ENCODE peak calls at places on chromosomes 6 and 20, in four cellular contexts. One of them, this sample, is unnamed.

GRCh38 chr20:19813839-19814238 is 55.8 kb downstream of the RIN2 start:
- DNase-seq in HepG2: no peak
- DNase-seq in H1: no peak
- DNase-seq in K562: no peak
- DNase-seq in this sample: no peak

GRCh38 chr6:9620263-9620662 is 794.6 kb downstream of the TFAP2A start:
- DNase-seq in HepG2: no peak
- DNase-seq in H1: no peak
- DNase-seq in K562: no peak
- DNase-seq in this sample: no peak

GRCh38 chr20:51104960-51105460 is 82.1 kb upstream of the KCNG1 start:
- DNase-seq in HepG2: no peak
- DNase-seq in H1: no peak
- DNase-seq in K562: no peak
- DNase-seq in this sample: no peak

GRCh38 chr20:16666272-16666671 is 63.6 kb upstream of the SNRPB2 start:
- DNase-seq in HepG2: no peak
- DNase-seq in H1: no peak
- DNase-seq in K562: no peak
- DNase-seq in this sample: no peak

GRCh38 chr6:3309391-3310050 is 50.8 kb downstream of the PSMG4 start:
- DNase-seq in HepG2: no peak
- DNase-seq in H1: no peak
- DNase-seq in K562: no peak
- DNase-seq in this sample: no peak

GRCh38 chr6:117555882-117556498 is 46.3 kb downstream of the GOPC start:
- DNase-seq in HepG2: peak
- DNase-seq in H1: peak
- DNase-seq in K562: no peak
- DNase-seq in this sample: no peak

GRCh38 chr6:16157909-16158308 is 29.0 kb downstream of the MYLIP start:
- DNase-seq in HepG2: no peak
- DNase-seq in H1: no peak
- DNase-seq in K562: peak
- DNase-seq in this sample: no peak

GRCh38 chr6:110590821-110591351 is 114.5 kb upstream of the SLC22A16 start:
- DNase-seq in HepG2: no peak
- DNase-seq in H1: no peak
- DNase-seq in K562: no peak
- DNase-seq in this sample: no peak

GRCh38 chr20:47223896-47224295 is 132.6 kb downstream of the ZMYND8 start:
- DNase-seq in HepG2: no peak
- DNase-seq in H1: no peak
- DNase-seq in K562: no peak
- DNase-seq in this sample: no peak

GRCh38 chr6:118813795-118814194 is 80.2 kb upstream of the ASF1A start:
- DNase-seq in HepG2: no peak
- DNase-seq in H1: no peak
- DNase-seq in K562: no peak
- DNase-seq in this sample: no peak

GRCh38 chr20:22243063-22243462 is 341.3 kb downstream of the FOXA2 start:
- DNase-seq in HepG2: no peak
- DNase-seq in H1: no peak
- DNase-seq in K562: no peak
- DNase-seq in this sample: no peak

GRCh38 chr20:22245139-22245538 is 339.2 kb downstream of the FOXA2 start:
- DNase-seq in HepG2: peak
- DNase-seq in H1: no peak
- DNase-seq in K562: no peak
- DNase-seq in this sample: no peak

GRCh38 chr20:22248052-22248667 is 336.2 kb downstream of the FOXA2 start:
- DNase-seq in HepG2: peak
- DNase-seq in H1: peak
- DNase-seq in K562: peak
- DNase-seq in this sample: peak
- TF ChIP-seq PHF8 in HepG2: no peak
- TF ChIP-seq PHF8 in H1: no peak
- TF ChIP-seq PHF8 in K562: no peak
- TF ChIP-seq PHF8 in this sample: no peak

DNA sequence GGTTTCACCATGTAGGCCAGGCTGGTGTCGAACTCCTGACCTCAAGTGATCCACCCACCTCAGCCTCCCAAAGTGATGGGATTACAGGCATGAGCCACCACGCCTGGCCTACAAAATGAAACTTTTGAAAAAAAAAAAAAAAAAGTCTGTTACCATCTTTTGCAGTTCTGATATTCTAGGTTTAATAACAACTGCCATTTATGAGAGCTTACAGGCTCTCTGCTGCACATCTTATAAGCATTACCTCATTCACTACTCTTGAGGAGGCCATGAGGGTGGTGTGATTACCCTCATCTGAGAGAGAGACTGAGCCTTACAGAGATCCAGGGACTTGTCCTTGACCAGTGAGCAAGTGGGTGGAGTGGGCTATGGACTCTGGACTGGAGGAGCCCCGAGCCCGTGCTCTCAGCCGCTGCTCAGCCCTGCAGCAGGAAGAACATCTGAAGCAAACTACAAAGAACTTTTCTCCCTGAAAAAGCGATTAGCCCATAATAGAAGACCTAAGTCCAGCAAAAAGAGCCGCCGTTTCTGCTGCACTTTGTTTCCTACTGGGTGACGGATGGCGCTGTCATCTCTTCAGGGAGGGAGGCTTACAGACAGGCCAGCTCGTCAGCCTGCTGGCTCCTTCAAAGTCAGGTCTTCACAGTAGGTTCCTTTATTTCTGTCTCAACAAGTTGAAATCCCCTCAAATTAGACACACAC is 119.8 kb upstream of the AKAP12 start:
- DNase-seq in HepG2: peak
- DNase-seq in H1: no peak
- DNase-seq in K562: no peak
- DNase-seq in this sample: no peak
- TF ChIP-seq PHF8 in HepG2: peak
- TF ChIP-seq PHF8 in H1: no peak
- TF ChIP-seq PHF8 in K562: no peak
- TF ChIP-seq PHF8 in this sample: no peak

DNA sequence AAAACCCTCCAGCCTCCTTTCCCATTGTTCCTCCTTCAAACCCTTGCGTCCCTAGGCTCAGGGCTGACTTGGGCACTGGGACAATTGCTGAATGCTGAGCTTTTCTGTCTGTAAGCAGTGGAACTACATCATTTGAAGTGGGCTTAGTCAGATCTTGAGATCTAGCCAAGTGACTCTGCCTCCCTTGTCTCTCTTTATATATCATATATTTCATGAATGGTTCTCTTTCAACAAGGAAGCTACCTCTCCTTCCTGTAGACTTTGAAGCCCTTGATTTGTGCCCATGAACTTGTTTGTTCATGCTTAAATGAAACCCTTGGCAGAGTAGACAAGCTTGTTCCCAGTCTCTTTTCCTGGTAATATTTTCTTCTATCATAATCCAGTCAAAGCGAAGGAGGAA is 60.0 kb upstream of the KIF13A start:
- DNase-seq in HepG2: no peak
- DNase-seq in H1: no peak
- DNase-seq in K562: no peak
- DNase-seq in this sample: no peak
- TF ChIP-seq PHF8 in HepG2: no peak
- TF ChIP-seq PHF8 in H1: no peak
- TF ChIP-seq PHF8 in K562: no peak
- TF ChIP-seq PHF8 in this sample: no peak

GRCh38 chr6:20575125-20575524 is 40.9 kb downstream of the CDKAL1 start:
- DNase-seq in HepG2: peak
- DNase-seq in H1: no peak
- DNase-seq in K562: peak
- DNase-seq in this sample: no peak
- TF ChIP-seq PHF8 in HepG2: no peak
- TF ChIP-seq PHF8 in H1: no peak
- TF ChIP-seq PHF8 in K562: no peak
- TF ChIP-seq PHF8 in this sample: no peak

GRCh38 chr20:11978496-11978895 is 60.8 kb downstream of the BTBD3 start:
- DNase-seq in HepG2: no peak
- DNase-seq in H1: no peak
- DNase-seq in K562: no peak
- DNase-seq in this sample: no peak

GRCh38 chr20:11980263-11980662 is 62.6 kb downstream of the BTBD3 start:
- DNase-seq in HepG2: no peak
- DNase-seq in H1: no peak
- DNase-seq in K562: no peak
- DNase-seq in this sample: no peak

GRCh38 chr20:11972478-11972877 is 54.8 kb downstream of the BTBD3 start:
- DNase-seq in HepG2: no peak
- DNase-seq in H1: no peak
- DNase-seq in K562: no peak
- DNase-seq in this sample: no peak

GRCh38 chr20:11979306-11980128 is 61.8 kb downstream of the BTBD3 start:
- DNase-seq in HepG2: no peak
- DNase-seq in H1: no peak
- DNase-seq in K562: no peak
- DNase-seq in this sample: no peak

DNA sequence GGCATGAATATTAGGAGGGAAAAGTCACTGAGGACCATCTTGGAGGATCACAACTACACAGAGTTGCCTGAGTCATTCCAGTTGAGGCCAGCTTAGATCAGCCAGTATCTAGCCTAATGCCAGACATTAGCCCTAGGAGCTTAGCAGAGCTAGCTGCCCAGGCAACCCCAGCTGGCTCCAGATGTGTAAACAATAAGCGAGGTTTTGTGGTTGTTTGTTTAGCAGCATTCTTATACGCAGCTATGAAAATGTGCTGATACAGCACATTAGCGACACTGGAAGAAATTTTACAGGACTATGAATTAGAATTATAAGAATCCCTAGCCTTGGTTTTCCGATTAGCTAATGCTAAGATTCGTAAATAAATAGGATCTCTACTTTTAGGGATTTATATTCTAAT is 59.3 kb downstream of the BTBD3 start:
- DNase-seq in HepG2: no peak
- DNase-seq in H1: no peak
- DNase-seq in K562: no peak
- DNase-seq in this sample: no peak
- TF ChIP-seq PHF8 in HepG2: no peak
- TF ChIP-seq PHF8 in H1: no peak
- TF ChIP-seq PHF8 in K562: no peak
- TF ChIP-seq PHF8 in this sample: no peak

GRCh38 chr6:71766796-71767195 is 119.6 kb upstream of the RIMS1 start:
- DNase-seq in HepG2: no peak
- DNase-seq in H1: no peak
- DNase-seq in K562: no peak
- DNase-seq in this sample: no peak
- TF ChIP-seq PHF8 in HepG2: no peak
- TF ChIP-seq PHF8 in H1: no peak
- TF ChIP-seq PHF8 in K562: no peak
- TF ChIP-seq PHF8 in this sample: no peak

GRCh38 chr6:20492099-20492498 is 42.2 kb upstream of the CDKAL1 start:
- DNase-seq in HepG2: no peak
- DNase-seq in H1: no peak
- DNase-seq in K562: no peak
- DNase-seq in this sample: no peak

GRCh38 chr6:20497200-20497820 is 36.9 kb upstream of the CDKAL1 start:
- DNase-seq in HepG2: no peak
- DNase-seq in H1: no peak
- DNase-seq in K562: no peak
- DNase-seq in this sample: no peak
- TF ChIP-seq PHF8 in HepG2: no peak
- TF ChIP-seq PHF8 in H1: no peak
- TF ChIP-seq PHF8 in K562: no peak
- TF ChIP-seq PHF8 in this sample: no peak

GRCh38 chr6:67501738-67502137 is 1133.3 kb upstream of the ADGRB3 start:
- DNase-seq in HepG2: no peak
- DNase-seq in H1: no peak
- DNase-seq in K562: peak
- DNase-seq in this sample: no peak
- TF ChIP-seq PHF8 in HepG2: no peak
- TF ChIP-seq PHF8 in H1: no peak
- TF ChIP-seq PHF8 in K562: no peak
- TF ChIP-seq PHF8 in this sample: no peak